ENCODE peak calls at places on chromosomes 5 and 9, in four cellular contexts. C is Calu3, K is fibroblast of mammary gland, J is fibroblast of pulmonary artery. Y is an unnamed sample.

GRCh38 chr9:32579706-32580331 is 6.9 kb upstream of the NDUFB6 start:
- DNase-seq in C (peak), K (peak), J (peak), Y (peak)

GRCh38 chr5:181170996-181171395 is 23.6 kb downstream of the OR2V2 start:
- DNase-seq in C (no peak), K (no peak), J (no peak), Y (peak)

GRCh38 chr5:113036826-113037225 is 60.2 kb downstream of the DCP2 start:
- DNase-seq in C (no peak), K (no peak), J (no peak), Y (no peak)

GRCh38 chr9:108473209-108474112 is 382.3 kb downstream of the ACTL7B start:
- DNase-seq in C (no peak), K (peak), J (peak), Y (peak)

GRCh38 chr9:112348257-112348992 is 15.0 kb upstream of the PTBP3 start:
- DNase-seq in C (peak), K (peak), J (peak), Y (peak)

GRCh38 chr5:98248949-98249348 is 524.5 kb upstream of the RGMB start:
- DNase-seq in C (no peak), K (peak), J (peak), Y (peak)

GRCh38 chr5:71751422-71751821 is 32.3 kb downstream of the CARTPT start:
- DNase-seq in C (no peak), K (no peak), J (no peak), Y (no peak)

GRCh38 chr5:150484964-150485769 is 22.8 kb upstream of the NDST1 start:
- DNase-seq in C (no peak), K (no peak), J (no peak), Y (no peak)

GRCh38 chr5:77101298-77101697 is 14.2 kb upstream of the ZBED3 start:
- DNase-seq in C (no peak), K (peak), J (peak), Y (peak)

GRCh38 chr5:167916706-167917105 is 374.7 kb upstream of the WWC1 start:
- DNase-seq in C (no peak), K (peak), J (peak), Y (no peak)

GRCh38 chr9:18905033-18905882 is 127.8 kb downstream of the SAXO1 start:
- DNase-seq in C (no peak), K (peak), J (peak), Y (peak)

GRCh38 chr9:82512724-82513123 is 524.2 kb downstream of the SPATA31D1 start:
- DNase-seq in C (no peak), K (peak), J (no peak), Y (no peak)

GRCh38 chr9:87959916-87960581 is 14.3 kb downstream of the CDK20 start:
- DNase-seq in C (no peak), K (peak), J (peak), Y (peak)

GRCh38 chr5:103139264-103139865 is 19.3 kb downstream of the PPIP5K2 start:
- DNase-seq in C (peak), K (peak), J (peak), Y (peak)

GRCh38 chr9:92138157-92138959 is 23.1 kb upstream of the SPTLC1 start:
- DNase-seq in C (peak), K (peak), J (peak), Y (peak)

GRCh38 chr5:5277118-5277517 is 137.0 kb downstream of the ADAMTS16 start:
- DNase-seq in C (no peak), K (no peak), J (no peak), Y (no peak)

GRCh38 chr5:19256036-19256435 is 732.0 kb downstream of the CDH18 start:
- DNase-seq in C (no peak), K (no peak), J (no peak), Y (no peak)

GRCh38 chr5:79512692-79513518 is 1.0 kb downstream of the HOMER1 start:
- DNase-seq in C (peak), K (peak), J (peak), Y (peak)

GRCh38 chr5:172583931-172584511 is 57.0 kb upstream of the NEURL1B start:
- DNase-seq in C (no peak), K (peak), J (peak), Y (no peak)

GRCh38 chr5:64767959-64768357 is 533 bp downstream of the SREK1IP1 start:
- DNase-seq in C (peak), K (peak), J (peak), Y (peak)

GRCh38 chr9:69758001-69758730 is 1.6 kb downstream of the PTAR1 start:
- DNase-seq in C (no peak), K (peak), J (peak), Y (peak)

GRCh38 chr5:179451813-179452196 is 98.5 kb upstream of the RUFY1 start:
- DNase-seq in C (no peak), K (no peak), J (no peak), Y (no peak)

GRCh38 chr5:179454354-179454753 is 96.0 kb upstream of the RUFY1 start:
- DNase-seq in C (no peak), K (no peak), J (no peak), Y (no peak)

GRCh38 chr5:179452356-179453230 is 97.8 kb upstream of the RUFY1 start:
- DNase-seq in C (no peak), K (no peak), J (no peak), Y (no peak)

GRCh38 chr5:179455320-179455719 is 95.0 kb upstream of the RUFY1 start:
- DNase-seq in C (no peak), K (no peak), J (no peak), Y (no peak)

GRCh38 chr5:179453616-179454015 is 96.7 kb upstream of the RUFY1 start:
- DNase-seq in C (no peak), K (no peak), J (no peak), Y (no peak)
- TF ChIP-seq CTCF in C (no peak), K (no peak), J (no peak), Y (no peak)

GRCh38 chr5:33806736-33807442 is 84.9 kb downstream of the ADAMTS12 start:
- DNase-seq in C (no peak), K (peak), J (peak), Y (peak)
- TF ChIP-seq CTCF in C (no peak), K (no peak), J (peak), Y (no peak)

DNA sequence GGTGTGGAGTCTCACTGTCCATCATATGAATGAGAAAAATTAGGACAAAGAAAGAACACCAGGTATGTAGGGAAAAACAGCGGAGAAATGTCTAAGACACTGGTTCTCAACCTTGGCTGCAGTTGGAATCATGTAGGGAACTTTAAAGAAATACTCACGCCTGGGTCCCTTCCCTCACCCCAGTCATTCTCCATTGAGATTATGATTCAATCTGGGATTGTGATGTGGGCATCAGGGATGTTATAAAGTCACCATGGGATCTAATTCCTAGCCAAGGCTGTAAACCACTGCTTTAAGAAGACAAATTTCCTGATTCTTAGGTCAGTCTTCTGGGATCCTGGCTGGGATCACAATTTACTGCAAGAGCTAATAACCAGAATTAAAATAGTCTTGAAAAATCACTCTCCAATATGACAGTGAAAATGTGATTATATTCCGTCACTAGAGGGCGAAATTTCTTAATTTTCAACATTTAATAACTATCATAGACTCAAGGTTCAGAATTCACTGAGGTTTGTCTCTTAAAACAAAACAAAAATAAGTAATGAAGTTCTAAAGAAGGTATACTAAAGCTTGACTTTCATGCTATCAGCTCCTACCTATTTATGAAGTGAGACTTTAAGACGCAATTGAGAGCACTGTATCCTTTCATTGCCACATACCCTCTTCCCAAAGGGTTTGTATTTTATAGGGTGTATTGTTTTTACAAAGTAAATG is 60.5 kb downstream of the GLDC start:
- DNase-seq in C (no peak), K (peak), J (peak), Y (peak)
- TF ChIP-seq CTCF in C (peak), K (peak), J (peak), Y (peak)

GRCh38 chr9:90726215-90726614 is 75.4 kb upstream of the SYK start:
- DNase-seq in C (no peak), K (no peak), J (no peak), Y (no peak)
- TF ChIP-seq CTCF in C (peak), K (no peak), J (no peak), Y (no peak)

GRCh38 chr5:8865686-8866374 is 680.0 kb downstream of the SEMA5A start:
- DNase-seq in C (no peak), K (no peak), J (no peak), Y (no peak)

GRCh38 chr5:8869932-8870331 is 675.9 kb downstream of the SEMA5A start:
- DNase-seq in C (no peak), K (no peak), J (no peak), Y (no peak)

GRCh38 chr5:8861764-8862163 is 684.1 kb downstream of the SEMA5A start:
- DNase-seq in C (no peak), K (peak), J (no peak), Y (no peak)

DNA sequence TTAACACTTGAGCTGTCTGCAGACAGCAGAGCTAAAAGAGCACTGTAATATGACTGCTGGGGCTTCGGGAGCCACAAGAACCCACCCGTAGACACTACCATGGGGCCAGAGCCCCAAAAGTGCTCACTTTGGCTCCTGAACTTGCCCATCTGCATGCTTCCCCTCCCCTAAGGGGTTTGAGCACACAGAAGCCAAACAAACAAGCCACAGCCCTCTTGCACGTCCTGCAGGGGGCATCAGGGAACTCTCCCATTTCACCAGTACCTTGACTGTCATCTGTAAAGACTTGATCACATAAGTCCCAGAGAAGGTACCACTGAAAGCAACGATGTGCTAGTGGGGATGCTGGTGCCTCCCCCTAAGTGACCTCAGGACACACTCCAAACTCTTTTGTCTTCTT is 681.8 kb downstream of the SEMA5A start:
- DNase-seq in C (peak), K (peak), J (peak), Y (no peak)
- TF ChIP-seq CTCF in C (no peak), K (peak), J (peak), Y (peak)

GRCh38 chr5:135176991-135177390 is 143.0 kb upstream of the PITX1 start:
- DNase-seq in C (no peak), K (no peak), J (no peak), Y (no peak)

GRCh38 chr5:135173662-135174290 is 139.7 kb upstream of the PITX1 start:
- DNase-seq in C (no peak), K (no peak), J (no peak), Y (no peak)

GRCh38 chr5:135172718-135173117 is 138.7 kb upstream of the PITX1 start:
- DNase-seq in C (no peak), K (no peak), J (no peak), Y (no peak)

GRCh38 chr5:135177591-135177990 is 143.6 kb upstream of the PITX1 start:
- DNase-seq in C (no peak), K (no peak), J (no peak), Y (no peak)

GRCh38 chr5:135174315-135175096 is 140.5 kb upstream of the PITX1 start:
- DNase-seq in C (no peak), K (no peak), J (no peak), Y (no peak)
- TF ChIP-seq CTCF in C (no peak), K (peak), J (no peak), Y (peak)

GRCh38 chr5:107306597-107306996 is 364.1 kb downstream of the EFNA5 start:
- DNase-seq in C (no peak), K (peak), J (no peak), Y (no peak)
- TF ChIP-seq CTCF in C (no peak), K (no peak), J (no peak), Y (no peak)

GRCh38 chr5:132746592-132747063 is 598 bp upstream of the CCNI2 start:
- DNase-seq in C (peak), K (no peak), J (no peak), Y (no peak)
- TF ChIP-seq CTCF in C (no peak), K (peak), J (peak), Y (peak)

Y was measured in astrocyte of the spinal cord.